ENCODE peak calls at places on chromosome 17, in four cellular contexts. V is IMR-90, U is neuronal stem cell, Y is H9. A is an unnamed sample.

GRCh38 chr17:45876539-45876938 is 17.8 kb upstream of the MAPT start:
- DNase-seq in V (no peak), U (no peak), Y (no peak), A (no peak)

GRCh38 chr17:49880291-49881053 is 32.6 kb upstream of the TAC4 start:
- DNase-seq in V (peak), U (peak), Y (peak), A (peak)

GRCh38 chr17:10633738-10634379 is 23.2 kb downstream of the MYH3 start:
- DNase-seq in V (no peak), U (no peak), Y (no peak), A (no peak)

GRCh38 chr17:72726936-72727335 is 365.6 kb downstream of the SLC39A11 start:
- DNase-seq in V (peak), U (no peak), Y (no peak), A (peak)

GRCh38 chr17:7132511-7133094 is 18.0 kb upstream of the ASGR2 start:
- DNase-seq in V (no peak), U (peak), Y (peak), A (peak)

GRCh38 chr17:82050761-82051641 is 610 bp downstream of the RFNG start:
- DNase-seq in V (no peak), U (no peak), Y (no peak), A (no peak)

GRCh38 chr17:19647697-19648474 is 665 bp upstream of the ALDH3A2 start:
- DNase-seq in V (peak), U (peak), Y (peak), A (peak)

GRCh38 chr17:78817123-78817522 is 23.5 kb downstream of the USP36 start:
- DNase-seq in V (no peak), U (no peak), Y (no peak), A (no peak)

GRCh38 chr17:81150379-81151038 is 14.8 kb upstream of the PVALEF start:
- DNase-seq in V (no peak), U (no peak), Y (no peak), A (no peak)

GRCh38 chr17:64016974-64017373 is 3.5 kb downstream of the ICAM2 start:
- DNase-seq in V (no peak), U (no peak), Y (no peak), A (no peak)
- H3K27ac ChIP-seq in V (no peak), U (no peak), Y (no peak), A (no peak)

GRCh38 chr17:27535975-27536374 is 79.7 kb downstream of the KSR1 start:
- DNase-seq in V (no peak), U (no peak), Y (no peak), A (no peak)

GRCh38 chr17:27533068-27533397 is 76.8 kb downstream of the KSR1 start:
- DNase-seq in V (no peak), U (no peak), Y (no peak), A (no peak)

GRCh38 chr17:27536781-27537180 is 80.5 kb downstream of the KSR1 start:
- DNase-seq in V (no peak), U (no peak), Y (no peak), A (no peak)

GRCh38 chr17:27533874-27534815 is 77.9 kb downstream of the KSR1 start:
- DNase-seq in V (peak), U (no peak), Y (peak), A (peak)

DNA sequence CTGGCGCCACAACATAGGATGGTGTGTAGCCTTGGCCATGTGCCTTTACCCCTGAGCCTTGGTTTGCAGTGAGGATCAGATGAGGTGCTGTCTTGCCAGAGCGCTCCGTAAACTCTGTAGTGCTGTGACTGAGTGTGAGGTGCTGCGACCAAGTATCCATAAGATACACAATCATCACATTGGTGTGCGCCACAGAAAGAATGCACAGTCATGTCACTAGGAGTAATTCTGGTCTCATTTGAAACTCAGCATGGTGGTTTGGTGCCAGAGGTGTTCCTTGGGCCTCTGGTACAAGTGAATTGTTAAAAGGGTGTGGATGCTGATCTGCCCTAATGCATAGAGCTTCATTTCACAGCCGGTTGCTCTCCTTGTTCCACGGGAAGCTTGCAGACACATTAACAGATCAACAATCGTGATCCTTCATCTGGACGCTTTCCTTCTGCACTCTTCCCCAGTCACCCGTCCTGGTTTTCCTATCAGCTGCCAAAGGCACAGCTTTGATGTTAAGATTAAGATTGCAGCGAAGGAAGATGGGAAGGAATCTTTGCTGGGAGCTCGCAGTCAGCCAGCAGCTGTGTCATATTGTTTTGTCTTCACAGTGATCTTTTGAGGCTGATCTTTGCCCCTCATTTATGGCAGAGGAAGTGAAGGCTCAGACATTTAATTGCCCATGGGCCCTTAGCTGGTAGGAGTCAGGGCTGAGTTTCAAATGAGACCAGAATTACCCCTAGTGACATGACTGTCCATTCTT is 79.1 kb downstream of the KSR1 start:
- DNase-seq in V (peak), U (no peak), Y (no peak), A (peak)
- H2AK5ac ChIP-seq in V (peak), U (no peak), Y (no peak), A (peak)

GRCh38 chr17:44005865-44006580 is 1.6 kb downstream of the NAGS start:
- DNase-seq in V (no peak), U (no peak), Y (peak), A (peak)
- H3K14ac ChIP-seq in V (peak), U (no peak), Y (peak), A (peak)

DNA sequence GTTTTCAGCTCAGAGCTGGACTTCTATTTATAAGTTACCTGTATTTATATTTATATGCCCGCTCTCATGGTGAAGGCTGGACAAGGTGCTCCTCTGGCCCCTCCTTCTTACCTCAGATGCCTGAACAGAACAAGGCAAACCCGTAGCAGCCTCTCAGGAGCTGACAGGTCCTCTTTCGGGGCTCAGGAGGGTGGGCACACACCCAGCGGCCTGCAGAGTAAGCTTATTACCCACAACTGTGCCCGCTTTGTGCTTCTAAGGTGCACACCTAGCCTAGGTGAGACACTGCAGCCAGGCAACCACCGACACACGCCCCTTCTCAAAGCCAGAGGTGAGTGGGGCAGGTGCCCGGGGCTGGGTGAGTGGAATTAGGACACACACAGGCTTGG is 5.3 kb downstream of the NKIRAS2 start:
- DNase-seq in V (no peak), U (no peak), Y (no peak), A (no peak)
- H3K27ac ChIP-seq in V (peak), U (no peak), Y (no peak), A (peak)

DNA sequence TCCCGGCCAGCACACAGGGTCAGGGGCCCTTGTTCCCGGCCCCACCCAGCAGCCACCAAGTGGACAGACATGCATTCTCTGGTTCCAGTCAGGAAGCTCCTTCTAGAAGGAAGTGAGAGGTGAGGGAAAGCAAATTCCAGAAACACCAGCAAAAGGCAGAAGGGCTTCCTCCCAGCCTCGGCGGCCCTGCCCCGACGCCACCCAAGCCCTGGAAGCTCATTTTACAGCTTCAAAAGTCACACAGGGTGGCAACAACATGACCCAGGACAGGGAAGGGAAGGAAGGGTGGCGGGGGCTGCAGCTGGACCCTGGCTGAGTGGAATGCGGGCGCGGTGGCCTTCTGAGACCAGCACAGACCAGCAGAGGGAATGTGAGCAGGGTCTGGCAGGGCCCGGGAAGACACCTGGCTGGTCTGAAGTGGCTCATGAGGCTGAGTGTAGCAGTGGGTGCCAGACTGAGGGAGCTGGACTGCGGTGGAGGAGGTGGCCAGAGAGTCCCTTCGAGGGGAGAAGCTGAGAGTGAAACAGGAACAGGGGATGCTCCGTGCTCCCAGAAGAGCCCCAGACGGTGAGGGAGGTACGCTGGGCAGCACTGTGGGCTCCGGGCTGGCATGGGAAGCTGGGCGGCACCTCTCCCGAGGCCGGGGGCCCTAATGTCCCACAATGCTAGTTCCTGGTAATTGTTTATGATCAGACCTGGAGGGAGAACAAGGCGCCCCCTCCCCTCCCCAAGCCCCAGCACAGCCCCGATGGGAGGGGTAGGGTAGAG is 1.9 kb upstream of the UNC13D start:
- DNase-seq in V (no peak), U (no peak), Y (peak), A (no peak)
- H2AK5ac ChIP-seq in V (peak), U (no peak), Y (no peak), A (peak)

DNA sequence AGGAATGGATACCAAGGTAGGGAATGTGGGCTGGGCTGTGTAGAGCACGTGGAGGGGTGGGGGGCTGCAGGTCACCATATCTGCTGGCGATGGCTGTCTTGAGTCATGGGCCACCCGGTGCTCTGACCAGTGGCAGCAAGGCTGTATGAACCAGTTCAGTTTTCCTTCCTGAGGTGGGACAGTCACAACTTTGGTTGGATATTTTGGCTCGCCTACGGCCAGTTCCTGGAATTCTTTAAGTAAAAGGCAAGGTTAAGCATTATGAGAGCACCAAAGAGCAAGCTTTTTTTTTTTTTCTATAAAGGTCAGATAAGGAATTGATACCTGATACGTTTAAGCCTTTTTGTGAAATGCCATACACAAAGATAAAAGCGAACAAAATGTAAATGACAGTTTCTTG is 81.9 kb downstream of the USP22 start:
- DNase-seq in V (no peak), U (no peak), Y (no peak), A (no peak)
- H3K14ac ChIP-seq in V (no peak), U (no peak), Y (no peak), A (no peak)

DNA sequence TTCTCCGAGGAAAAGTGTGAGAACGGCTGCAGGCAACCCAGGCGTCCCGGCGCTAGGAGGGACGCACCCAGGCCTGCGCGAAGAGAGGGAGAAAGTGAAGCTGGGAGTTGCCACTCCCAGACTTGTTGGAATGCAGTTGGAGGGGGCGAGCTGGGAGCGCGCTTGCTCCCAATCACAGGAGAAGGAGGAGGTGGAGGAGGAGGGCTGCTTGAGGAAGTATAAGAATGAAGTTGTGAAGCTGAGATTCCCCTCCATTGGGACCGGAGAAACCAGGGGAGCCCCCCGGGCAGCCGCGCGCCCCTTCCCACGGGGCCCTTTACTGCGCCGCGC is at the start of gene ERBB2:
- DNase-seq in V (peak), U (no peak), Y (peak), A (peak)
- H3K27ac ChIP-seq in V (peak), U (peak), Y (no peak), A (peak)

A was measured in mesenchymal stem cell.